ENCODE peak calls at places on chromosomes 16 and 17, in four cellular contexts. One of them, this sample, is unnamed.

GRCh38 chr16:77250395-77250794 is 51.2 kb downstream of the SYCE1L start:
- DNase-seq in PC-9: no peak
- DNase-seq in lower leg skin: no peak
- DNase-seq in AG09319: no peak
- DNase-seq in this sample: no peak

GRCh38 chr16:83810906-83811305 is 3.1 kb downstream of the HSBP1 start:
- DNase-seq in PC-9: no peak
- DNase-seq in lower leg skin: no peak
- DNase-seq in AG09319: no peak
- DNase-seq in this sample: no peak

GRCh38 chr16:9597967-9598730 is 506.7 kb downstream of the HAPSTR1 start:
- DNase-seq in PC-9: no peak
- DNase-seq in lower leg skin: no peak
- DNase-seq in AG09319: no peak
- DNase-seq in this sample: no peak

GRCh38 chr16:72241930-72242329 is 70.0 kb upstream of the PMFBP1 start:
- DNase-seq in PC-9: peak
- DNase-seq in lower leg skin: no peak
- DNase-seq in AG09319: peak
- DNase-seq in this sample: peak

GRCh38 chr16:23278031-23278430 is 24.1 kb upstream of the SCNN1B start:
- DNase-seq in PC-9: no peak
- DNase-seq in lower leg skin: no peak
- DNase-seq in AG09319: no peak
- DNase-seq in this sample: no peak

GRCh38 chr16:83968891-83969672 is 1.0 kb downstream of the NECAB2 start:
- DNase-seq in PC-9: no peak
- DNase-seq in lower leg skin: no peak
- DNase-seq in AG09319: no peak
- DNase-seq in this sample: peak

GRCh38 chr17:72342582-72343527 is 222.0 kb downstream of the SOX9 start:
- DNase-seq in PC-9: no peak
- DNase-seq in lower leg skin: no peak
- DNase-seq in AG09319: no peak
- DNase-seq in this sample: peak

GRCh38 chr16:25838724-25839186 is 147.0 kb downstream of the HS3ST4 start:
- DNase-seq in PC-9: peak
- DNase-seq in lower leg skin: peak
- DNase-seq in AG09319: peak
- DNase-seq in this sample: peak

GRCh38 chr16:71645450-71645849 is 19.5 kb downstream of the MARVELD3 start:
- DNase-seq in PC-9: no peak
- DNase-seq in lower leg skin: no peak
- DNase-seq in AG09319: no peak
- DNase-seq in this sample: no peak

GRCh38 chr17:79651266-79651665 is 40.4 kb upstream of the RBFOX3 start:
- DNase-seq in PC-9: no peak
- DNase-seq in lower leg skin: no peak
- DNase-seq in AG09319: no peak
- DNase-seq in this sample: no peak

GRCh38 chr17:56785396-56785795 is 48.3 kb downstream of the C17orf67 start:
- DNase-seq in PC-9: no peak
- DNase-seq in lower leg skin: no peak
- DNase-seq in AG09319: peak
- DNase-seq in this sample: no peak

GRCh38 chr16:86854058-86854621 is 275.8 kb downstream of the FOXL1 start:
- DNase-seq in PC-9: no peak
- DNase-seq in lower leg skin: peak
- DNase-seq in AG09319: peak
- DNase-seq in this sample: no peak

GRCh38 chr17:38733315-38734234 is 3.4 kb downstream of the CISD3 start:
- DNase-seq in PC-9: no peak
- DNase-seq in lower leg skin: no peak
- DNase-seq in AG09319: no peak
- DNase-seq in this sample: no peak

GRCh38 chr17:81341347-81342061 is 46.4 kb upstream of the SLC38A10 start:
- DNase-seq in PC-9: no peak
- DNase-seq in lower leg skin: no peak
- DNase-seq in AG09319: no peak
- DNase-seq in this sample: no peak

GRCh38 chr16:11342021-11342855 is 3.0 kb upstream of the RMI2 start:
- DNase-seq in PC-9: no peak
- DNase-seq in lower leg skin: no peak
- DNase-seq in AG09319: no peak
- DNase-seq in this sample: no peak

GRCh38 chr17:47687748-47688147 is 6.2 kb upstream of the TBKBP1 start:
- DNase-seq in PC-9: no peak
- DNase-seq in lower leg skin: no peak
- DNase-seq in AG09319: no peak
- DNase-seq in this sample: no peak

GRCh38 chr17:56596741-56597494 is 3.4 kb downstream of the NOG start:
- DNase-seq in PC-9: no peak
- DNase-seq in lower leg skin: no peak
- DNase-seq in AG09319: no peak
- DNase-seq in this sample: peak

GRCh38 chr17:82973456-82974135 is 105.8 kb upstream of the METRNL start:
- DNase-seq in PC-9: no peak
- DNase-seq in lower leg skin: no peak
- DNase-seq in AG09319: no peak
- DNase-seq in this sample: no peak

GRCh38 chr16:55116165-55116894 is 185.7 kb downstream of the IRX5 start:
- DNase-seq in PC-9: no peak
- DNase-seq in lower leg skin: no peak
- DNase-seq in AG09319: peak
- DNase-seq in this sample: no peak

GRCh38 chr17:63440770-63441335 is 5.3 kb downstream of the CYB561 start:
- DNase-seq in PC-9: no peak
- DNase-seq in lower leg skin: no peak
- DNase-seq in AG09319: no peak
- DNase-seq in this sample: no peak

GRCh38 chr16:85350973-85351372 is 238.7 kb upstream of the CIBAR2 start:
- DNase-seq in PC-9: peak
- DNase-seq in lower leg skin: peak
- DNase-seq in AG09319: peak
- DNase-seq in this sample: no peak

GRCh38 chr17:27464431-27464830 is 8.2 kb downstream of the KSR1 start:
- DNase-seq in PC-9: no peak
- DNase-seq in lower leg skin: no peak
- DNase-seq in AG09319: no peak
- DNase-seq in this sample: no peak

GRCh38 chr16:4511441-4512082 is 27.0 kb downstream of the CDIP1 start:
- DNase-seq in PC-9: peak
- DNase-seq in lower leg skin: no peak
- DNase-seq in AG09319: no peak
- DNase-seq in this sample: peak

GRCh38 chr16:23359092-23359760 is 57.1 kb downstream of the SCNN1B start:
- DNase-seq in PC-9: no peak
- DNase-seq in lower leg skin: no peak
- DNase-seq in AG09319: no peak
- DNase-seq in this sample: no peak

GRCh38 chr17:28282596-28282995 is 36.4 kb upstream of the TMEM97 start:
- DNase-seq in PC-9: peak
- DNase-seq in lower leg skin: peak
- DNase-seq in AG09319: peak
- DNase-seq in this sample: no peak

GRCh38 chr17:8888704-8889302 is 21.3 kb upstream of the PIK3R6 start:
- DNase-seq in PC-9: no peak
- DNase-seq in lower leg skin: no peak
- DNase-seq in AG09319: no peak
- DNase-seq in this sample: no peak

GRCh38 chr17:72474740-72475477 is 354.1 kb downstream of the SOX9 start:
- DNase-seq in PC-9: peak
- DNase-seq in lower leg skin: no peak
- DNase-seq in AG09319: no peak
- DNase-seq in this sample: no peak

GRCh38 chr16:29148867-29149272 is 164.0 kb downstream of the LAT start:
- DNase-seq in PC-9: no peak
- DNase-seq in lower leg skin: no peak
- DNase-seq in AG09319: no peak
- DNase-seq in this sample: no peak

GRCh38 chr16:58422809-58423208 is 30.5 kb downstream of the GINS3 start:
- DNase-seq in PC-9: no peak
- DNase-seq in lower leg skin: no peak
- DNase-seq in AG09319: no peak
- DNase-seq in this sample: no peak

GRCh38 chr17:83152745-83153611 is 73.6 kb downstream of the METRNL start:
- DNase-seq in PC-9: no peak
- DNase-seq in lower leg skin: peak
- DNase-seq in AG09319: no peak
- DNase-seq in this sample: no peak

GRCh38 chr17:50953831-50954601 is 87.9 kb upstream of the TOB1 start:
- DNase-seq in PC-9: no peak
- DNase-seq in lower leg skin: peak
- DNase-seq in AG09319: no peak
- DNase-seq in this sample: peak

GRCh38 chr17:66604381-66604780 is 230.5 kb upstream of the CACNG5 start:
- DNase-seq in PC-9: no peak
- DNase-seq in lower leg skin: no peak
- DNase-seq in AG09319: no peak
- DNase-seq in this sample: no peak

GRCh38 chr16:48384305-48384981 is 770 bp downstream of the SIAH1 start:
- DNase-seq in PC-9: peak
- DNase-seq in lower leg skin: peak
- DNase-seq in AG09319: no peak
- DNase-seq in this sample: peak

GRCh38 chr17:2087597-2088211 is 32.8 kb downstream of the HIC1 start:
- DNase-seq in PC-9: no peak
- DNase-seq in lower leg skin: no peak
- DNase-seq in AG09319: no peak
- DNase-seq in this sample: peak

GRCh38 chr17:67800495-67800928 is 24.8 kb upstream of the BPTF start:
- DNase-seq in PC-9: peak
- DNase-seq in lower leg skin: peak
- DNase-seq in AG09319: peak
- DNase-seq in this sample: peak

GRCh38 chr16:14344945-14345344 is 273.8 kb downstream of the MRTFB start:
- DNase-seq in PC-9: no peak
- DNase-seq in lower leg skin: no peak
- DNase-seq in AG09319: no peak
- DNase-seq in this sample: no peak

GRCh38 chr16:14347706-14348105 is 276.6 kb downstream of the MRTFB start:
- DNase-seq in PC-9: no peak
- DNase-seq in lower leg skin: no peak
- DNase-seq in AG09319: no peak
- DNase-seq in this sample: no peak

GRCh38 chr16:14344292-14344691 is 273.2 kb downstream of the MRTFB start:
- DNase-seq in PC-9: no peak
- DNase-seq in lower leg skin: no peak
- DNase-seq in AG09319: no peak
- DNase-seq in this sample: no peak

GRCh38 chr16:14345512-14346115 is 274.5 kb downstream of the MRTFB start:
- DNase-seq in PC-9: no peak
- DNase-seq in lower leg skin: no peak
- DNase-seq in AG09319: no peak
- DNase-seq in this sample: no peak

GRCh38 chr16:14346278-14347142 is 275.4 kb downstream of the MRTFB start:
- DNase-seq in PC-9: no peak
- DNase-seq in lower leg skin: no peak
- DNase-seq in AG09319: no peak
- DNase-seq in this sample: no peak
- TF ChIP-seq CTCF in PC-9: no peak
- TF ChIP-seq CTCF in lower leg skin: no peak
- TF ChIP-seq CTCF in AG09319: no peak
- TF ChIP-seq CTCF in this sample: no peak

GRCh38 chr17:34169501-34169900 is 85.6 kb upstream of the CCL2 start:
- DNase-seq in PC-9: no peak
- DNase-seq in lower leg skin: no peak
- DNase-seq in AG09319: no peak
- DNase-seq in this sample: no peak

GRCh38 chr17:34167359-34167758 is 87.7 kb upstream of the CCL2 start:
- DNase-seq in PC-9: no peak
- DNase-seq in lower leg skin: no peak
- DNase-seq in AG09319: no peak
- DNase-seq in this sample: no peak

GRCh38 chr17:34166394-34166793 is 88.7 kb upstream of the CCL2 start:
- DNase-seq in PC-9: no peak
- DNase-seq in lower leg skin: no peak
- DNase-seq in AG09319: no peak
- DNase-seq in this sample: no peak

GRCh38 chr17:34171245-34171818 is 83.8 kb upstream of the CCL2 start:
- DNase-seq in PC-9: peak
- DNase-seq in lower leg skin: peak
- DNase-seq in AG09319: peak
- DNase-seq in this sample: peak

DNA sequence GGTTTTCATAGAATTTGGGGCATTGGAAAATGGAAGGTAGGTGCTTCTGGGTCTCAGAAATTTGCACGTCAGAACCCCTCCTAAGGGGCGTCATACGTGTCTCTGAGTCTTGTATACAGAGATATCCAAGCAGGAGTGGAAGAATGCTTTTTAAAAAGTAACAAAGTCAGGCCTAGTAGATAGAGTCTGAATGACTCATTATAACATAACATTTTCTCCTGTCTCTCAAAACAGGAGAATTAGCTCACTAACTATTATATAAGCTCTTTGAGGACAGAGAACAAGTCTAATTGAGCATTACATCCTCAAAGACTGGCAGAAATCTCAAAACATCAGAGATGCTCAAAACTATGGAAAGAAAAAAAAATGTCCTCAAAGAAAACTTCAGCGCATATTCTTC is 86.1 kb upstream of the CCL2 start:
- DNase-seq in PC-9: no peak
- DNase-seq in lower leg skin: no peak
- DNase-seq in AG09319: no peak
- DNase-seq in this sample: no peak
- TF ChIP-seq CTCF in PC-9: no peak
- TF ChIP-seq CTCF in lower leg skin: no peak
- TF ChIP-seq CTCF in AG09319: no peak
- TF ChIP-seq CTCF in this sample: no peak

GRCh38 chr16:80614908-80615696 is 74.3 kb downstream of the DYNLRB2 start:
- DNase-seq in PC-9: no peak
- DNase-seq in lower leg skin: no peak
- DNase-seq in AG09319: no peak
- DNase-seq in this sample: no peak
- TF ChIP-seq CTCF in PC-9: no peak
- TF ChIP-seq CTCF in lower leg skin: no peak
- TF ChIP-seq CTCF in AG09319: no peak
- TF ChIP-seq CTCF in this sample: no peak

GRCh38 chr16:2457946-2458345 is 2.0 kb upstream of the TEDC2 start:
- DNase-seq in PC-9: peak
- DNase-seq in lower leg skin: no peak
- DNase-seq in AG09319: no peak
- DNase-seq in this sample: no peak

GRCh38 chr16:2460391-2460713 is 443 bp downstream of the TEDC2 start:
- DNase-seq in PC-9: no peak
- DNase-seq in lower leg skin: no peak
- DNase-seq in AG09319: no peak
- DNase-seq in this sample: no peak

GRCh38 chr16:2458887-2459646 is 842 bp upstream of the TEDC2 start:
- DNase-seq in PC-9: no peak
- DNase-seq in lower leg skin: no peak
- DNase-seq in AG09319: no peak
- DNase-seq in this sample: no peak

GRCh38 chr16:2460916-2461315 is 1.0 kb downstream of the TEDC2 start:
- DNase-seq in PC-9: no peak
- DNase-seq in lower leg skin: no peak
- DNase-seq in AG09319: no peak
- DNase-seq in this sample: no peak

GRCh38 chr16:2459647-2460390 is at the start of gene TEDC2:
- DNase-seq in PC-9: peak
- DNase-seq in lower leg skin: peak
- DNase-seq in AG09319: peak
- DNase-seq in this sample: peak
- TF ChIP-seq CTCF in PC-9: no peak
- TF ChIP-seq CTCF in lower leg skin: no peak
- TF ChIP-seq CTCF in AG09319: no peak
- TF ChIP-seq CTCF in this sample: no peak